ENCODE peak calls at places on chromosomes 2 and 18, in five cellular contexts. One of them, this sample, is unnamed.

GRCh38 chr2:173094731-173095130 is 19.1 kb downstream of the MAP3K20 start:
- DNase-seq in stimulated activated CD4-positive, alpha-beta T cell treated with anti-CD3 and anti-CD28 coated beads, Interleukin-1b, Interleukin-23, amount 100 ng/mL, for 24 hours: no peak
- DNase-seq in NCI-H1092 treated with DMSO at 0.1 percent for 48 hours: no peak
- DNase-seq in GM03348: no peak
- DNase-seq in NT2/D1: no peak
- DNase-seq in this sample: no peak

GRCh38 chr2:158662406-158662805 is 132.7 kb upstream of the DAPL1 start:
- DNase-seq in stimulated activated CD4-positive, alpha-beta T cell treated with anti-CD3 and anti-CD28 coated beads, Interleukin-1b, Interleukin-23, amount 100 ng/mL, for 24 hours: no peak
- DNase-seq in NCI-H1092 treated with DMSO at 0.1 percent for 48 hours: no peak
- DNase-seq in GM03348: no peak
- DNase-seq in NT2/D1: no peak
- DNase-seq in this sample: no peak

GRCh38 chr2:54287532-54287931 is 31.5 kb upstream of the TSPYL6 start:
- DNase-seq in stimulated activated CD4-positive, alpha-beta T cell treated with anti-CD3 and anti-CD28 coated beads, Interleukin-1b, Interleukin-23, amount 100 ng/mL, for 24 hours: no peak
- DNase-seq in NCI-H1092 treated with DMSO at 0.1 percent for 48 hours: no peak
- DNase-seq in GM03348: no peak
- DNase-seq in NT2/D1: no peak
- DNase-seq in this sample: no peak

GRCh38 chr2:29766191-29766590 is 155.2 kb downstream of the ALK start:
- DNase-seq in stimulated activated CD4-positive, alpha-beta T cell treated with anti-CD3 and anti-CD28 coated beads, Interleukin-1b, Interleukin-23, amount 100 ng/mL, for 24 hours: no peak
- DNase-seq in NCI-H1092 treated with DMSO at 0.1 percent for 48 hours: no peak
- DNase-seq in GM03348: peak; percentile 67
- DNase-seq in NT2/D1: no peak
- DNase-seq in this sample: no peak

GRCh38 chr2:165969227-165969626 is 15.7 kb upstream of the TTC21B start:
- DNase-seq in stimulated activated CD4-positive, alpha-beta T cell treated with anti-CD3 and anti-CD28 coated beads, Interleukin-1b, Interleukin-23, amount 100 ng/mL, for 24 hours: no peak
- DNase-seq in NCI-H1092 treated with DMSO at 0.1 percent for 48 hours: no peak
- DNase-seq in GM03348: no peak
- DNase-seq in NT2/D1: no peak
- DNase-seq in this sample: no peak

GRCh38 chr2:241561811-241562210 is 3.3 kb downstream of the BOK start:
- DNase-seq in stimulated activated CD4-positive, alpha-beta T cell treated with anti-CD3 and anti-CD28 coated beads, Interleukin-1b, Interleukin-23, amount 100 ng/mL, for 24 hours: no peak
- DNase-seq in NCI-H1092 treated with DMSO at 0.1 percent for 48 hours: no peak
- DNase-seq in GM03348: peak; percentile 95
- DNase-seq in NT2/D1: no peak
- DNase-seq in this sample: peak; percentile 80

GRCh38 chr18:75586576-75586975 is 159.1 kb upstream of the SMIM21 start:
- DNase-seq in stimulated activated CD4-positive, alpha-beta T cell treated with anti-CD3 and anti-CD28 coated beads, Interleukin-1b, Interleukin-23, amount 100 ng/mL, for 24 hours: no peak
- DNase-seq in NCI-H1092 treated with DMSO at 0.1 percent for 48 hours: no peak
- DNase-seq in GM03348: no peak
- DNase-seq in NT2/D1: no peak
- DNase-seq in this sample: no peak

GRCh38 chr18:12053312-12053711 is 40.3 kb upstream of the ANKRD62 start:
- DNase-seq in stimulated activated CD4-positive, alpha-beta T cell treated with anti-CD3 and anti-CD28 coated beads, Interleukin-1b, Interleukin-23, amount 100 ng/mL, for 24 hours: no peak
- DNase-seq in NCI-H1092 treated with DMSO at 0.1 percent for 48 hours: no peak
- DNase-seq in GM03348: no peak
- DNase-seq in NT2/D1: no peak
- DNase-seq in this sample: no peak

GRCh38 chr2:101528501-101528900 is 53.6 kb upstream of the RFX8 start:
- DNase-seq in stimulated activated CD4-positive, alpha-beta T cell treated with anti-CD3 and anti-CD28 coated beads, Interleukin-1b, Interleukin-23, amount 100 ng/mL, for 24 hours: no peak
- DNase-seq in NCI-H1092 treated with DMSO at 0.1 percent for 48 hours: no peak
- DNase-seq in GM03348: no peak
- DNase-seq in NT2/D1: no peak
- DNase-seq in this sample: no peak

GRCh38 chr2:236687296-236687955 is 117.8 kb downstream of the ACKR3 start:
- DNase-seq in stimulated activated CD4-positive, alpha-beta T cell treated with anti-CD3 and anti-CD28 coated beads, Interleukin-1b, Interleukin-23, amount 100 ng/mL, for 24 hours: no peak
- DNase-seq in NCI-H1092 treated with DMSO at 0.1 percent for 48 hours: no peak
- DNase-seq in GM03348: no peak
- DNase-seq in NT2/D1: no peak
- DNase-seq in this sample: no peak

GRCh38 chr2:27711804-27712203 is 48.1 kb downstream of the SLC4A1AP start:
- DNase-seq in stimulated activated CD4-positive, alpha-beta T cell treated with anti-CD3 and anti-CD28 coated beads, Interleukin-1b, Interleukin-23, amount 100 ng/mL, for 24 hours: no peak
- DNase-seq in NCI-H1092 treated with DMSO at 0.1 percent for 48 hours: no peak
- DNase-seq in GM03348: no peak
- DNase-seq in NT2/D1: no peak
- DNase-seq in this sample: no peak

GRCh38 chr2:39913648-39914456 is 134.8 kb upstream of the THUMPD2 start:
- DNase-seq in stimulated activated CD4-positive, alpha-beta T cell treated with anti-CD3 and anti-CD28 coated beads, Interleukin-1b, Interleukin-23, amount 100 ng/mL, for 24 hours: no peak
- DNase-seq in NCI-H1092 treated with DMSO at 0.1 percent for 48 hours: peak; percentile 58
- DNase-seq in GM03348: peak; percentile 67
- DNase-seq in NT2/D1: peak; percentile 50
- DNase-seq in this sample: no peak

GRCh38 chr18:77223221-77223639 is 26.4 kb upstream of the GALR1 start:
- DNase-seq in stimulated activated CD4-positive, alpha-beta T cell treated with anti-CD3 and anti-CD28 coated beads, Interleukin-1b, Interleukin-23, amount 100 ng/mL, for 24 hours: no peak
- DNase-seq in NCI-H1092 treated with DMSO at 0.1 percent for 48 hours: no peak
- DNase-seq in GM03348: no peak
- DNase-seq in NT2/D1: no peak
- DNase-seq in this sample: no peak

GRCh38 chr18:49745051-49746014 is 68.0 kb downstream of the ACAA2 start:
- DNase-seq in stimulated activated CD4-positive, alpha-beta T cell treated with anti-CD3 and anti-CD28 coated beads, Interleukin-1b, Interleukin-23, amount 100 ng/mL, for 24 hours: no peak
- DNase-seq in NCI-H1092 treated with DMSO at 0.1 percent for 48 hours: no peak
- DNase-seq in GM03348: no peak
- DNase-seq in NT2/D1: no peak
- DNase-seq in this sample: no peak

GRCh38 chr2:3041841-3042600 is 335.6 kb downstream of the EIPR1 start:
- DNase-seq in stimulated activated CD4-positive, alpha-beta T cell treated with anti-CD3 and anti-CD28 coated beads, Interleukin-1b, Interleukin-23, amount 100 ng/mL, for 24 hours: no peak
- DNase-seq in NCI-H1092 treated with DMSO at 0.1 percent for 48 hours: peak; percentile 25
- DNase-seq in GM03348: no peak
- DNase-seq in NT2/D1: no peak
- DNase-seq in this sample: no peak

GRCh38 chr2:112693596-112693995 is 27.2 kb upstream of the NT5DC4 start:
- DNase-seq in stimulated activated CD4-positive, alpha-beta T cell treated with anti-CD3 and anti-CD28 coated beads, Interleukin-1b, Interleukin-23, amount 100 ng/mL, for 24 hours: no peak
- DNase-seq in NCI-H1092 treated with DMSO at 0.1 percent for 48 hours: no peak
- DNase-seq in GM03348: no peak
- DNase-seq in NT2/D1: no peak
- DNase-seq in this sample: no peak

GRCh38 chr2:162243305-162243693 is at the start of gene FAP:
- DNase-seq in stimulated activated CD4-positive, alpha-beta T cell treated with anti-CD3 and anti-CD28 coated beads, Interleukin-1b, Interleukin-23, amount 100 ng/mL, for 24 hours: no peak
- DNase-seq in NCI-H1092 treated with DMSO at 0.1 percent for 48 hours: no peak
- DNase-seq in GM03348: peak; percentile 36
- DNase-seq in NT2/D1: no peak
- DNase-seq in this sample: no peak

GRCh38 chr2:9638532-9638931 is 7.7 kb upstream of the YWHAQ start:
- DNase-seq in stimulated activated CD4-positive, alpha-beta T cell treated with anti-CD3 and anti-CD28 coated beads, Interleukin-1b, Interleukin-23, amount 100 ng/mL, for 24 hours: no peak
- DNase-seq in NCI-H1092 treated with DMSO at 0.1 percent for 48 hours: no peak
- DNase-seq in GM03348: peak; percentile 93
- DNase-seq in NT2/D1: no peak
- DNase-seq in this sample: peak; percentile 90

GRCh38 chr18:75477913-75478312 is 50.4 kb upstream of the SMIM21 start:
- DNase-seq in stimulated activated CD4-positive, alpha-beta T cell treated with anti-CD3 and anti-CD28 coated beads, Interleukin-1b, Interleukin-23, amount 100 ng/mL, for 24 hours: no peak
- DNase-seq in NCI-H1092 treated with DMSO at 0.1 percent for 48 hours: no peak
- DNase-seq in GM03348: no peak
- DNase-seq in NT2/D1: no peak
- DNase-seq in this sample: no peak